ENCODE peak calls at places on chromosomes 1 and 21, in eight cellular contexts. B, T, P, R, H, V, K and U are unnamed samples.

GRCh38 chr21:41564871-41565281 is 56.9 kb upstream of the TMPRSS2 start:
- DNase-seq in B (no peak), T (no peak), P (no peak), R (no peak), H (peak), V (no peak), K (no peak), U (no peak)

GRCh38 chr1:66403031-66403731 is 130.8 kb upstream of the SGIP1 start:
- DNase-seq in B (no peak), T (no peak), P (no peak), R (no peak), H (peak), V (no peak), K (no peak), U (no peak)

GRCh38 chr1:81706650-81707435 is 93.9 kb upstream of the ADGRL2 start:
- DNase-seq in B (no peak), T (no peak), P (no peak), R (no peak), H (peak), V (no peak), K (no peak), U (no peak)

GRCh38 chr1:26744075-26744958 is 43.4 kb upstream of the PIGV start:
- DNase-seq in B (peak), T (peak), P (peak), R (peak), H (peak), V (peak), K (peak), U (peak)

GRCh38 chr1:242016518-242016917 is 17.6 kb upstream of the MAP1LC3C start:
- DNase-seq in B (no peak), T (no peak), P (no peak), R (no peak), H (no peak), V (no peak), K (no peak), U (no peak)

GRCh38 chr1:209168204-209168603 is 415.3 kb upstream of the CAMK1G start:
- DNase-seq in B (no peak), T (no peak), P (peak), R (no peak), H (peak), V (no peak), K (no peak), U (no peak)

GRCh38 chr1:162081316-162081715 is 11.8 kb downstream of the NOS1AP start:
- DNase-seq in B (no peak), T (no peak), P (peak), R (no peak), H (peak), V (no peak), K (no peak), U (no peak)

GRCh38 chr1:117534995-117535467 is 70.8 kb upstream of the TENT5C start:
- DNase-seq in B (peak), T (peak), P (peak), R (peak), H (peak), V (peak), K (peak), U (peak)

GRCh38 chr1:235253219-235253640 is 74.7 kb downstream of the ARID4B start:
- DNase-seq in B (peak), T (peak), P (peak), R (peak), H (peak), V (peak), K (peak), U (peak)

GRCh38 chr21:41121785-41122415 is 46.1 kb upstream of the BACE2 start:
- DNase-seq in B (peak), T (peak), P (peak), R (peak), H (peak), V (peak), K (peak), U (peak)

GRCh38 chr1:56639210-56639609 is 5.9 kb upstream of the PRKAA2 start:
- DNase-seq in B (no peak), T (no peak), P (no peak), R (no peak), H (no peak), V (no peak), K (no peak), U (no peak)

GRCh38 chr21:46399129-46399528 is 59.6 kb upstream of the DIP2A start:
- DNase-seq in B (no peak), T (no peak), P (no peak), R (no peak), H (no peak), V (no peak), K (no peak), U (no peak)